ENCODE peak calls at places on chromosome 20, in seven cellular contexts. C is fibroblast of pulmonary artery, U is A549, H is AG04450, S is uterus, G is mucosa of descending colon, F is breast epithelium. L is an unnamed sample.

GRCh38 chr20:51446656-51447055 is 95.9 kb downstream of the NFATC2 start:
- DNase-seq in H (no peak), C (peak; percentile 69), S (peak; percentile 54), U (peak; percentile 86), G (no peak), F (no peak), L (peak; percentile 56)

GRCh38 chr20:9043364-9043763 is 25.5 kb upstream of the PLCB4 start:
- DNase-seq in H (no peak), G (no peak), F (no peak), S (no peak), C (no peak), U (no peak), L (no peak)

GRCh38 chr20:51563597-51564332 is 21.2 kb upstream of the NFATC2 start:
- DNase-seq in U (peak; percentile 91), C (peak; percentile 85), F (no peak), G (peak; percentile 52), H (peak; percentile 51), S (peak; percentile 75), L (no peak)

GRCh38 chr20:23157741-23158140 is 71.6 kb upstream of the CD93 start:
- DNase-seq in F (no peak), C (no peak), G (no peak), S (no peak), U (no peak), H (no peak), L (no peak)

GRCh38 chr20:29690274-29690673 is 1567.2 kb upstream of the DEFB115 start:
- DNase-seq in U (no peak), S (no peak), H (no peak), G (no peak), C (no peak), F (no peak), L (no peak)

GRCh38 chr20:16061394-16061793 is 511.9 kb downstream of the KIF16B start:
- DNase-seq in S (no peak), H (no peak), F (no peak), G (no peak), C (no peak), U (peak; percentile 2), L (no peak)

GRCh38 chr20:2108987-2109386 is 7.4 kb downstream of the STK35 start:
- DNase-seq in H (peak; percentile 42), U (peak; percentile 45), G (no peak), S (no peak), F (no peak), C (peak; percentile 70), L (peak; percentile 69)

GRCh38 chr20:57158474-57158873 is 108.0 kb downstream of the BMP7 start:
- DNase-seq in F (no peak), H (no peak), G (no peak), U (no peak), C (no peak), S (no peak), L (no peak)

GRCh38 chr20:47466193-47466592 is 35.5 kb upstream of the NCOA3 start:
- DNase-seq in G (no peak), F (no peak), C (no peak), H (no peak), U (no peak), S (no peak), L (no peak)

GRCh38 chr20:48447456-48447855 is 380.3 kb downstream of the PREX1 start:
- DNase-seq in S (no peak), C (no peak), F (no peak), G (no peak), U (no peak), H (no peak), L (no peak)

GRCh38 chr20:8265588-8265987 is 133.5 kb downstream of the PLCB1 start:
- DNase-seq in F (no peak), H (no peak), S (no peak), U (no peak), C (no peak), G (no peak), L (no peak)

DNA sequence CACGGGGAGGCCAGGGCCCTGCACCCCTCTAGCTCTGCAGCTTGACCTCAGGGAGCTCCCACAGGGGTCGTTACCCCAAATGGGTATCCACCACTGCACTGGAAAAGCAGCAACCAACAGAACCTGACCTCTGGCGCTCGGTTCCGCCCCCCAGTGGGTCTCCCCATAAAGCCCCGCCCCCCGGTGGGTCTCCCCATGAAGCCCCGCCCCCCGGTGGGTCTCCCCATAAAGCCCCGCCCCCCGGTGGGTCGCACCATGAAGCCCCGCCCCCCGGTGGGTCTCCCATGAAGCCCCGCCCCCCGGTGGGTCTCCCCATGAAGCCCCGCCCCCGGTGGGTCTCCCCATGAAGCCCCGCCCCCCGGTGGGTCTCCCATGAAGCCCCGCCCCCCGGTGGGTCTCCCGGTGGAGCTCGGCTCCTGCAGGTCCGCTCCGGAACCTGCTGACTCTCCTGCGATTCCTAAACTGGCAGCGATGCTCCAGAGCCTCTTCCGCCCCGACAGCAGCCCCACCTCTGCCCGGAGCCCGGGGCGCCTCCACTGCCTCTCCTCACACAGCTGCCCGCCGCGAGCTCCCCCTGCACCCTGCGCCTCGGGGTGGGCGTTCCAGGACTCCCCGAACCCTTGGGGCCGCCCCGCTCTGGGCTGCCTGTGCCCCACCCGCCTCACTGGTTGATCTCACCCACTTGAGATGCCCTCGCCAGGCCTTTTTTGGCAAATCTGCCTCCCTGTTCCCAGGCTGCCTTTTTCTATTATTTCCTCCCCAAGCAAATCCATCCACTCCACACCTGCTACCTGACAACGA is 12.1 kb downstream of the SLC2A4RG start:
- DNase-seq in F (no peak), G (no peak), S (no peak), C (no peak), H (no peak), U (no peak), L (no peak)
- H3K4me3 ChIP-seq in F (no peak overlapping the region), G (no peak overlapping the region), S (no peak overlapping the region), C (no peak overlapping the region), H (no peak overlapping the region), U (no peak overlapping the region), L (no peak overlapping the region)

GRCh38 chr20:50308513-50309279 is 118.1 kb downstream of the CEBPB start:
- DNase-seq in F (peak; percentile 77), C (peak; percentile 99), U (peak; percentile 98), H (peak; percentile 98), S (peak; percentile 96), G (peak; percentile 69), L (peak; percentile 91)
- TF ChIP-seq CTCF in F (no peak), C (no peak), U (no peak), H (peak; percentile 27), S (no peak), G (no peak), L (peak; percentile 47)

GRCh38 chr20:62369508-62370114 is 2.5 kb upstream of the LAMA5 start:
- DNase-seq in F (no peak), S (no peak), G (no peak), H (no peak), U (peak; percentile 83), C (no peak), L (no peak)

GRCh38 chr20:62370807-62371587 is 3.9 kb upstream of the LAMA5 start:
- DNase-seq in S (no peak), C (no peak), H (no peak), U (no peak), G (no peak), F (no peak), L (no peak)

GRCh38 chr20:62368629-62369507 is 1.8 kb upstream of the LAMA5 start:
- DNase-seq in C (peak; percentile 51), U (peak; percentile 89), H (no peak), G (no peak), F (no peak), S (peak; percentile 62), L (no peak)

GRCh38 chr20:62371588-62372041 is 4.5 kb upstream of the LAMA5 start:
- DNase-seq in H (no peak), F (no peak), U (no peak), G (no peak), C (no peak), S (no peak), L (no peak)

DNA sequence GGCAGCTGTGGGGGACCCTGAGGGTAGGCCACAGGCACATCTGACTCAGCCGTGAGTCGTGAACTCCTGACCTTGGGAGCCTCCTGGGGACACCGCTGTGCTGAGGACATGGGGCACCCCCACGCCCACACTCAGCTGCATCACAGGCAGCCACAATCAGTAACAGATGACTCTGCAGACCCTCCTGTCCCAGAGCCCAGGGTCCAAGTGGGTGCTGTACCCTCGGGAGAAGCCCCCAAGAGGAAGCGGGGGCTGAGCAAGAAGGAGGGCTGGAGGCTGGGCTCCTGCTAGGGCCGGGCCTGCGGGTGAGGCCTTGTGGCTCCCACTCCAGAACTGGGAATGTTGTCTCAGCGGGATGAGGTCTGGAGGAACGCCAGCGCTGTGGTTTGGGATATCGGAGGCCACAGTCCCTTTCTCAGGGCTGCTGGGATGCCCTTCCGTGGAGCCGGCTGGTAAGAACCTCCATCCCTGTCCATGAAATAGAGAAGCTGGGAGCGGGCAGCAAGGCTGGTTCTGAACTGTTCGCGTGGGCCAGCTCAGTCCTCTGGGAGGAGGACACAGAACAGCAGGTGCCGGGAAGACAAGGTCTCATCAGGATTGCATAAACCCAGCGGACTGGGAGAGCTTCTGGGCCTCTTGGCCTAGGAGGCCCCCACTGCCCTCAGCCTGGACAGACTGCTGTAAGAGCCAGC is 3.1 kb upstream of the LAMA5 start:
- DNase-seq in F (peak; percentile 79), S (no peak), H (no peak), C (peak; percentile 75), U (peak; percentile 71), G (no peak), L (no peak)
- H3K4me3 ChIP-seq in F (no peak overlapping the region), S (no peak overlapping the region), H (no peak overlapping the region), C (no peak overlapping the region), U (peak overlapping the region; percentile 100), G (no peak overlapping the region), L (no peak overlapping the region)

GRCh38 chr20:40811660-40812414 is 122.8 kb upstream of the MAFB start:
- DNase-seq in G (no peak), C (no peak), F (no peak), S (no peak), H (no peak), U (no peak), L (no peak)
- TF ChIP-seq CTCF in G (no peak), C (no peak), F (no peak), S (no peak), H (no peak), U (no peak), L (no peak)

DNA sequence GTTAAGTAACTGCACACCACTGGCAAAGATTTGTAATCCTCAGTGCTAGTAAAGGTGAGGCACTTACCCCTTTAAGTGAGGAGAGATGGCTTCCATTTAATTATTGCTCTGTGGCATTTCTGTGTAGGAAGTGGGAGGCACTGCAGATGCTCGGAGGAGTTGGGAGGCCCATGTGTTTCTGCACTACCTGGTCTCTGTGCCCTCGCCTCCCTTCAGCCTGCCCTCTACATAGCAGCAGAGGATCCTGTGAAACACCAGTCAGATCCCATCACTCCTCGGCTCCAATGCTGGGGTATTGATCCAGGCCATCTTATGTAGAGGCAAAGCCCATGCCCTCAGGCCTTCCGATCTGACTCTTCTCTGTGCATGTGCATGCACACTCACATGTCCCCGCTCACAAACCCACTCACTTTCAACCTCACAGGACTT is 67.0 kb downstream of the SLX4IP start:
- DNase-seq in C (no peak), G (no peak), S (no peak), U (no peak), H (no peak), F (no peak), L (no peak)
- H3K4me3 ChIP-seq in C (no peak overlapping the region), G (no peak overlapping the region), S (no peak overlapping the region), U (no peak overlapping the region), H (no peak overlapping the region), F (peak overlapping the region; percentile 42), L (no peak overlapping the region)

GRCh38 chr20:6954219-6954618 is 186.7 kb downstream of the BMP2 start:
- DNase-seq in C (no peak), U (no peak), H (no peak), S (no peak), G (no peak), F (no peak), L (no peak)
- TF ChIP-seq CTCF in C (no peak), U (no peak), H (no peak), S (no peak), G (no peak), F (no peak), L (no peak)